ENCODE peak calls at places on chromosomes 4 and X, in six cellular contexts. O, U, T, Q, N and R are unnamed samples.
A peak's percentile ranks its signal among the peaks of the same experiment; 100 is the strongest.

GRCh38 chr4:112916868-112917267 is 132.6 kb upstream of the ANK2 start:
- DNase-seq in Q (no peak), U (no peak), T (no peak), N (no peak), O (no peak), R (no peak)

GRCh38 chrX:2188316-2188715 is 312.5 kb downstream of the DHRSX start:
- DNase-seq in Q (no peak), O (no peak), N (no peak), T (no peak), U (no peak), R (no peak)

GRCh38 chr4:11634283-11634682 is 205.6 kb upstream of the HS3ST1 start:
- DNase-seq in U (no peak), N (no peak), T (peak; percentile 68), O (no peak), Q (no peak), R (no peak)

GRCh38 chr4:44861756-44862155 is 135.4 kb upstream of the GNPDA2 start:
- DNase-seq in Q (no peak), U (no peak), N (no peak), O (no peak), T (no peak), R (no peak)

GRCh38 chrX:8083276-8083675 is 87.8 kb downstream of the VCX2 start:
- DNase-seq in T (no peak), U (no peak), Q (no peak), O (no peak), N (no peak), R (no peak)

GRCh38 chr4:119044919-119045318 is 90.7 kb upstream of the MYOZ2 start:
- DNase-seq in O (no peak), Q (no peak), N (no peak), U (no peak), T (no peak), R (no peak)

GRCh38 chr4:98656443-98656842 is 2.0 kb downstream of the TSPAN5 start:
- DNase-seq in T (no peak), O (no peak), U (no peak), Q (no peak), N (no peak), R (no peak)

GRCh38 chr4:110411599-110412011 is 64.3 kb upstream of the ENPEP start:
- DNase-seq in U (no peak), T (peak; percentile 24), O (no peak), Q (no peak), N (no peak), R (no peak)

GRCh38 chr4:7313361-7313811 is 121.0 kb downstream of the SORCS2 start:
- DNase-seq in T (no peak), Q (peak; percentile 80), U (no peak), O (no peak), N (no peak), R (no peak)

GRCh38 chr4:113979157-113979972 is at the start of gene ARSJ:
- DNase-seq in N (peak; percentile 47), Q (peak; percentile 69), U (no peak), T (peak; percentile 54), O (peak; percentile 51), R (no peak)

GRCh38 chrX:130049821-130050220 is 60.5 kb downstream of the ELF4 start:
- DNase-seq in O (no peak), T (no peak), U (no peak), N (no peak), Q (no peak), R (no peak)

GRCh38 chr4:108644237-108644636 is 6.2 kb upstream of the OSTC start:
- DNase-seq in O (no peak), Q (no peak), U (no peak), N (no peak), T (no peak), R (no peak)

GRCh38 chr4:145618912-145619638 is at the start of gene MMAA:
- DNase-seq in Q (peak; percentile 95), T (peak; percentile 97), N (peak; percentile 94), O (peak; percentile 95), U (peak; percentile 89), R (peak; percentile 77)

GRCh38 chr4:141131738-141132688 is 1.3 kb downstream of the RNF150 start:
- DNase-seq in Q (peak; percentile 49), N (peak; percentile 15), U (no peak), T (peak; percentile 10), O (peak; percentile 51), R (no peak)

GRCh38 chr4:38034986-38035882 is 75.0 kb downstream of the PTTG2 start:
- DNase-seq in T (no peak), N (peak; percentile 37), O (no peak), U (no peak), Q (no peak), R (no peak)

GRCh38 chr4:3464911-3465697 is 2.0 kb downstream of the DOK7 start:
- DNase-seq in T (no peak), Q (no peak), N (no peak), U (no peak), O (no peak), R (no peak)

GRCh38 chr4:70714488-70714887 is 7.3 kb upstream of the RUFY3 start:
- DNase-seq in T (no peak), O (no peak), N (no peak), Q (no peak), U (no peak), R (no peak)

GRCh38 chr4:79257953-79258613 is 67.8 kb downstream of the NAA11 start:
- DNase-seq in U (no peak), Q (no peak), O (no peak), N (no peak), T (no peak), R (no peak)

GRCh38 chr4:41549469-41549868 is 11.5 kb downstream of the LIMCH1 start:
- DNase-seq in T (no peak), N (no peak), O (no peak), Q (no peak), U (no peak), R (no peak)

GRCh38 chr4:147991543-147992295 is 259.8 kb downstream of the ARHGAP10 start:
- DNase-seq in N (no peak), T (no peak), Q (no peak), O (no peak), U (no peak), R (no peak)

GRCh38 chrX:30308263-30309138 is 689 bp downstream of the NR0B1 start:
- DNase-seq in Q (peak; percentile 30), N (no peak), O (no peak), T (no peak), U (no peak), R (no peak)

GRCh38 chr4:47577779-47578553 is 92.9 kb downstream of the ATP10D start:
- DNase-seq in T (no peak), Q (no peak), U (no peak), N (no peak), O (no peak), R (no peak)

GRCh38 chrX:43386872-43387271 is 269.2 kb upstream of the MAOA start:
- DNase-seq in U (no peak), Q (no peak), N (no peak), T (no peak), O (no peak), R (no peak)

GRCh38 chr4:77174426-77174825 is 17.4 kb downstream of the CCNG2 start:
- DNase-seq in T (no peak), U (no peak), O (no peak), Q (no peak), N (no peak), R (no peak)

GRCh38 chr4:7132730-7133582 is 59.4 kb upstream of the SORCS2 start:
- DNase-seq in T (no peak), N (no peak), U (no peak), Q (no peak), O (no peak), R (no peak)

DNA sequence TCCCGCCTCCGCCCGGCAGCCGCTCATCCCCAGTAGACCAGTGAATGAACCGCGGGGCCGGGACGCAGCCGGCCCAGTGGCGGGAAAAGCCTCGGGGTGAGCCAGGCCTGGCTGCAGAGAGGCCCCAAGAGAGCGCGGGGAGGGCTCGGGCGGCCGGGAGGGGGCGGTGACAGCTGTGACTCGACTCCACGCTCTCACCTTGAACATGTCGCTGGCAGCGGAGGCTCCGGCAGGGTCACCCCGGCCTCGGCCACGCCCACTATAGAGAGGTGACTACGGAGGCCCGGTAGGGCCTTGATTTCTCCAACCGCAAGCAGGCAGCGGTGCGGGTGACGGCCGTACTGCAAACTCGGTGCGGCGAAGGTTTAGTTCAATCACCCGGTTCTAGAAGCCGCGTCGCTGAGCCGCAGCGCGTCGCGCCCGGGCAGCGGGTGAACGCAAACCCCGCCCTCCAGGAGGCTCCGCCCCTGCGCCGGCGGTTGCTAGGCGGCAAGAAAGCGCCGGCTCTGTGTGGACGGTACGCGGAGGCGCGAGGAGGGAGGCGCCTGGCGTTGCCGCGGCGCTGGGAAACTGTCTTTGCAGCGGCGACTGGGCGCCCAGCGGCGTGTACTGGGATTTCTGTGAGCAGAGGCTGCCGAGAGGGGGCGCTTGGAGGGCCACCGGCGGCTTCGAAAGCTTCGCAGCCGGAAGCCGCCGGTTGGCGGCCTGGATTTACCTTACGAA is at the start of the genes APOO and CXorf58:
- DNase-seq in O (peak; percentile 85), Q (peak; percentile 88), N (peak; percentile 92), U (peak; percentile 73), T (peak; percentile 92), R (peak; percentile 37)
- TF ChIP-seq POLR2A in O (no peak), Q (no peak), N (peak; percentile 68), U (no peak), T (peak; percentile 65), R (no peak)

DNA sequence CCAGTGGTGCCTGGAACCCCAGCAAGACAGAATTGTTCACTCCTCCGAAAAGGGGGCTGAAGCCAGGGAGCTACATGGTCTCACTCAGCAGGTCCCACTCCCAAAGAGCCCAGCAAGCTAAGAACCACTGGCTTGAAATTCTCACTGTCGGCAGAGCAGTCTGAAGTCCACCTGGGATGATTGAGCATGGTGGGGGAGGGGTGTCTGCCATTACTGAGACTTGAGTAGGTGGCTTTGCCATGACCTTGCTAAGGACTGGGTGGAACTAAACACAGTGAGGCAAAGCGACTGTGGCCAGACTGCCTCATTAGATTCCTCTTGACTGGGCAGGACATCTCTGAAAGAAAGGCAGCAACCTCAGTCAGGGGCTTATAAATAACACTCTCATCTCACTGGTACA is 122.6 kb upstream of the ZC4H2 start:
- DNase-seq in O (no peak), Q (no peak), U (no peak), N (no peak), T (no peak), R (no peak)
- H3K9me3 ChIP-seq in O (peaks cover 35% of the 10 kb centered on the region), Q (no peaks in the 10 kb centered on the region), U (no peaks in the 10 kb centered on the region), N (no peaks in the 10 kb centered on the region), T (no peaks in the 10 kb centered on the region), R (peaks cover 14% of the 10 kb centered on the region)

GRCh38 chr4:81454498-81454897 is 17.2 kb downstream of the RASGEF1B start:
- DNase-seq in T (peak; percentile 35), N (no peak), U (no peak), O (no peak), Q (no peak), R (no peak)
- H3K36me3 ChIP-seq in T (no peaks in the 10 kb centered on the region), N (no peaks in the 10 kb centered on the region), U (no peaks in the 10 kb centered on the region), O (no peaks in the 10 kb centered on the region), Q (no peaks in the 10 kb centered on the region), R (no peaks in the 10 kb centered on the region)

GRCh38 chrX:46572295-46572936 is 1.1 kb upstream of the CHST7 start:
- DNase-seq in Q (no peak), N (no peak), U (no peak), O (no peak), T (no peak), R (no peak)

GRCh38 chrX:46573896-46574336 is 351 bp downstream of the CHST7 start:
- DNase-seq in N (peak; percentile 34), T (peak; percentile 63), U (peak; percentile 19), Q (peak; percentile 57), O (no peak), R (peak; percentile 12)

GRCh38 chrX:46574941-46575381 is 1.4 kb downstream of the CHST7 start:
- DNase-seq in U (no peak), N (no peak), O (no peak), T (no peak), Q (no peak), R (no peak)

GRCh38 chrX:46574337-46574940 is 874 bp downstream of the CHST7 start:
- DNase-seq in Q (peak; percentile 20), O (no peak), T (no peak), U (no peak), N (no peak), R (no peak)

GRCh38 chrX:46573331-46573895 is at the start of gene CHST7:
- DNase-seq in Q (peak; percentile 72), N (peak; percentile 31), U (peak; percentile 29), O (no peak), T (peak; percentile 69), R (no peak)
- TF ChIP-seq POLR2A in Q (no peak), N (peak; percentile 33), U (no peak), O (no peak), T (peak; percentile 30), R (peak; percentile 52)